ENCODE peak calls at places on chromosomes 1 and 21, in four cellular contexts. C is cardiac muscle cell; T is suprapubic skin; F is CD8-positive, alpha-beta T cell. P is an unnamed sample.

GRCh38 chr1:107936498-107937481 is 28.2 kb downstream of the VAV3 start:
- DNase-seq in F (peak), T (peak), C (peak), P (peak)

GRCh38 chr21:40315647-40316046 is 448.4 kb downstream of the PCP4 start:
- DNase-seq in C (no peak), F (no peak), T (no peak), P (no peak)

GRCh38 chr1:78836736-78837135 is 169.8 kb downstream of the ADGRL4 start:
- DNase-seq in C (peak), F (no peak), T (no peak), P (no peak)

GRCh38 chr1:40308036-40308727 is 8.9 kb downstream of the COL9A2 start:
- DNase-seq in T (no peak), C (no peak), F (no peak), P (no peak)

GRCh38 chr1:184836934-184837698 is 82.5 kb upstream of the EDEM3 start:
- DNase-seq in T (no peak), F (no peak), C (no peak), P (no peak)

GRCh38 chr1:45499415-45499769 is 481 bp downstream of the CCDC163 start:
- DNase-seq in T (no peak), F (no peak), C (no peak), P (no peak)

GRCh38 chr1:8094481-8095241 is 68.6 kb upstream of the ERRFI1 start:
- DNase-seq in F (no peak), T (no peak), C (peak), P (peak)

GRCh38 chr1:42479621-42480020 is 16.5 kb downstream of the CCDC30 start:
- DNase-seq in T (no peak), F (no peak), C (peak), P (no peak)

GRCh38 chr1:170823120-170823519 is 112.2 kb upstream of the MROH9 start:
- DNase-seq in C (no peak), T (no peak), F (no peak), P (no peak)

GRCh38 chr1:170510163-170510562 is 21.8 kb upstream of the GORAB start:
- DNase-seq in T (no peak), F (no peak), C (no peak), P (no peak)

GRCh38 chr1:223364685-223365382 is 858 bp upstream of the SUSD4 start:
- DNase-seq in C (no peak), T (no peak), F (peak), P (no peak)

GRCh38 chr21:38404134-38404533 is 94.1 kb downstream of the ERG start:
- DNase-seq in F (no peak), C (no peak), T (no peak), P (no peak)

GRCh38 chr1:9326596-9326995 is 33.9 kb downstream of the SPSB1 start:
- DNase-seq in C (peak), T (no peak), F (no peak), P (no peak)

GRCh38 chr1:15870421-15870820 is 22.9 kb downstream of the SPEN start:
- DNase-seq in C (no peak), T (no peak), F (no peak), P (no peak)

GRCh38 chr1:15881961-15882360 is 34.5 kb downstream of the SPEN start:
- DNase-seq in C (no peak), T (no peak), F (no peak), P (no peak)

GRCh38 chr1:15876357-15876756 is 28.9 kb downstream of the SPEN start:
- DNase-seq in C (no peak), F (no peak), T (no peak), P (no peak)
- TF ChIP-seq CTCF in C (peak), F (no peak), T (no peak), P (no peak)

GRCh38 chr1:201355471-201355870 is 22.0 kb downstream of the TNNT2 start:
- DNase-seq in F (no peak), C (no peak), T (no peak), P (no peak)

GRCh38 chr1:201354901-201355295 is 22.6 kb downstream of the TNNT2 start:
- DNase-seq in F (no peak), C (no peak), T (no peak), P (no peak)

GRCh38 chr1:201353186-201353940 is 24.1 kb downstream of the TNNT2 start:
- DNase-seq in C (no peak), T (no peak), F (no peak), P (no peak)

GRCh38 chr1:201356236-201356635 is 21.2 kb downstream of the TNNT2 start:
- DNase-seq in T (no peak), C (no peak), F (no peak), P (no peak)

GRCh38 chr1:201354151-201354900 is 23.2 kb downstream of the TNNT2 start:
- DNase-seq in F (no peak), C (no peak), T (no peak), P (no peak)
- TF ChIP-seq CTCF in F (no peak), C (no peak), T (no peak), P (no peak)

DNA sequence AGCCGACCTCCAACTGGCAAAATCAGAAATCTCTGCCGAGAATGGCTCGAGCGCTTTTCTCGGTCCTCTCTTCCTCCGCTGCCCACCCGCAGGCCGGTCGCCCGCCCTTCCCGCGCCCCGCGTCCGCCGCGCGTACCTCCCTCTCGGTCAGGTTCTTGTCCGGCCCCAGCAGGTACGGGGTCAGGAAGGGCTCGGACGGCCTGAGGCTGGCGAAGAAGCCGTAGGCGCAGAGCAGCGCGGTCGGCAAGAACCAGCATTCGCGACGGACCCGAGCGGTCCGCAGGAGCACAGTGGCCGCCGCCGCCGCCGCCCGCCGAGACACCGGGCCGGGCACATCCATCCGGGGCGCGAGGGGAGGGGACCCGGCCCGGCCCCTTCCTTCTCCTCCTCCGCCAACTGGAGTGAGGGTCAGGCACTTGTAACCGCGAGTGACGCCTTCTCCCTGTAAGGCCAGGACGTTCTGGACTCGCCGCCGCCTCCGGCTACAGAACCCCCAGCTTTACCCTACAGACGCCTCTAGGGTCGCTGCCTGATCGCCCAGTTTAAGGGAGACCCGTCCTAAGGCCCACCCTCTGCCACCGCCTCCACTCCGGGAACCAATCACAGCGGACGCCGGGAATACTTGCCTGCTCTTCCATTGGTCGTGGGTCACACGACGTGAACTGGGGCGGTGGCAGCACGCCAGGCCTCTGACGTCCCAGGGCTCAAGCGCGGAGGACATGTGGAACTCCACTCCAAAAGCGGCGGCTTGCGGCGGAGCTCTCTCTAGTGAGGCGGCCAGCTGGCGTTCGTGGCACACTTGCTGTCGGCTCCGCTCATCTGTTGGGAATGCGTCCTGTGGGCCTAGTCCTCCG is at the start of gene SLC19A2:
- DNase-seq in T (peak), F (peak), C (peak), P (peak)
- TF ChIP-seq CTCF in T (peak), F (no peak), C (peak), P (no peak)

GRCh38 chr1:100671604-100672003 is 47.9 kb upstream of the VCAM1 start:
- DNase-seq in C (peak), F (no peak), T (no peak), P (no peak)
- TF ChIP-seq CTCF in C (peak), F (no peak), T (no peak), P (no peak)

GRCh38 chr1:145846191-145846590 is 761 bp downstream of the NUDT17 start:
- DNase-seq in F (peak), T (no peak), C (peak), P (no peak)
- TF ChIP-seq CTCF in F (peak), T (peak), C (peak), P (peak)

GRCh38 chr1:22286491-22286890 is 143.6 kb upstream of the WNT4 start:
- DNase-seq in F (no peak), T (no peak), C (no peak), P (peak)
- TF ChIP-seq CTCF in F (no peak), T (no peak), C (no peak), P (no peak)

GRCh38 chr1:52366517-52366827 is 467 bp upstream of the CC2D1B start:
- DNase-seq in T (no peak), F (no peak), C (no peak), P (no peak)

GRCh38 chr1:52365746-52366516 is at the start of gene CC2D1B:
- DNase-seq in T (peak), C (peak), F (peak), P (peak)

GRCh38 chr1:52367272-52367671 is 1.3 kb upstream of the CC2D1B start:
- DNase-seq in C (no peak), T (no peak), F (no peak), P (no peak)

GRCh38 chr1:52365091-52365745 is 787 bp downstream of the CC2D1B start:
- DNase-seq in F (no peak), T (no peak), C (peak), P (no peak)

DNA sequence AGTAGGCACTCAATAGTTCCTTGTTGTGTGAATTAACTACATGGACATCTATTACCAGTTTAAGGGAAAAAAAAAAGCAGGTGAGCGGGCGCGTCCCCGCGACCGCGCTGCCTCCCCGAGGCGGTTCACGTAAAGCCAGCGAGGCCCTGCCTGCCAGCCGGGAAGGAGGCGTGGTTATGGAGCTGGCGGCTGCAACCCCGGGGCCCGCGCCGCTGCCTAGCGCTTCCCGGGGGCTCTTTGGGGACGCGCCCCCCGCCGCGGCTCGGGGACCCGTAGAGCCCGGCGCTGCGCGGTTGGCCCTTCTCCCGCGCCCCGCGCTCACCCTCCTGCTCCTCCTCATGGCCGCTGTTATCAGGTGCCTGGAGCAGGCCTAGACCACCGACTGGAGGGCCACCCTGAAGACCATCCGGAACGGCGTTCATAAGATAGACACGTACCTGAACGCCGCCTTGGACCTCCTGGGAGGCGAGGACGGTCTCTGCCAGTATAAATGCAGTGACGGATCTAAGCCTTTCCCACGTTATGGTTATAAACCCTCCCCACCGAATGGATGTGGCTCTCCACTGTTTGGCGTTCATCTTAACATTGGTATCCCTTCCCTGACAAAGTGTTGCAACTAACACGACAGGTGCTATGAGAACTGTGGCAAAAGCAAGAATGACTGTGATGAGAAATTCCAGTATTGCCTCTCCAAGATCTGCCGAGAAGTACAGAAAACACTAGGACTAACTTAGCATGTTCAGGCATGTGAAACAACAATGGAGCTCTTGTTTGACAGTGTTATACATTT is 2.6 kb upstream of the CC2D1B start:
- DNase-seq in F (peak), T (no peak), C (peak), P (peak)
- TF ChIP-seq CTCF in F (no peak), T (no peak), C (peak), P (no peak)

DNA sequence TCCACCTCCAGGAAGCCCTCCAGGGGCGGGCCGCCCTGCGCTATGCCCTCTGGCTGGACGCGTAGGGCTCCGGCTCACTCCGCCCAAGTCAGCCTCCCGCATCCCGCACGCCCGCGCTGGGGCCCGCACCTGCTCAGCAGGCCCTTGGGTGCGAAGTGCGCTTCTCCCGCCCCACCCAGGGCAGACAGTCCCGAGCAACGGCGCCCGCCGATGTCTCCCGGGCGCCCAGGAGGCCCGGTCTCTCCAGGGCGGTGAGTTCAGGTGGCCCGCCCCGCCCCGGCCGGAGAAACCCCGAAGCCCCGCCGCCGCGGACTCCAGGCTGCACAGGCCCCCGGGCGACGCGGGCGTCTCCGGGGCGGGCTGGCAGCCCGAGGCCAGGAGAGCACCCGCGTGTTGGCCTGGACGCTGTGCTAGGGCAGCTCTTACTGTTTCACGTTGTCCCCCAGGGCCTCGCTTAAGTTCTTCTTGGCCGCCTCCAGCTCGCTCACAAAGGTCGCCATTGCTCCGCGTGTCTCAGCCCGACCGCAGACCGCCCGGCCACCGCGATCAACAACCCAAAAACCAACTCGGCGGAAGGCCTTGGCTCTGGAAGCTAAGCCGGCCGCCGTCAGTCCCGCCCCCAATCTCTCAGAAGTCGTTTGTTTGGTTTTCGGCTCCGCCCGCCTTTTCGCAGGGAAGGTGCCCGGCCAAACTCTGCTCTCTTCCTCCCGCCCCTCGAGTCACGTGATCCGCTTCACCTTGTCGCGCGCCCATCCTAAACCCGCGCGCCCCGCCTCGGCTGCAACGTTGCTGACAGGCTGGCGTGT is at the start of gene TADA1:
- DNase-seq in T (peak), C (peak), F (peak), P (peak)
- TF ChIP-seq CTCF in T (peak), C (no peak), F (no peak), P (peak)

GRCh38 chr1:3128431-3129132 is 59.6 kb downstream of the PRDM16 start:
- DNase-seq in T (no peak), C (no peak), F (no peak), P (no peak)
- TF ChIP-seq CTCF in T (no peak), C (no peak), F (no peak), P (no peak)